ENCODE peak calls at places on chromosomes 12 and 14, in nine cellular contexts. V, N, L, P, Z, H, A, S and R are unnamed samples.

GRCh38 chr12:85029456-85029855 is 6.6 kb downstream of the TSPAN19 start:
- DNase-seq in S (no peak), N (no peak), P (no peak), L (peak), A (no peak), V (no peak), H (no peak), Z (no peak), R (peak)

GRCh38 chr14:60651051-60651935 is 2.0 kb upstream of the SIX1 start:
- DNase-seq in A (no peak), V (no peak), L (no peak), P (no peak), S (no peak), Z (no peak), N (no peak), H (no peak), R (no peak)

GRCh38 chr12:182381-182883 is 31.5 kb downstream of the SLC6A12 start:
- DNase-seq in N (peak), A (no peak), V (no peak), Z (no peak), P (peak), L (peak), S (no peak), H (peak), R (no peak)

GRCh38 chr12:84329933-84330332 is 582.7 kb downstream of the SLC6A15 start:
- DNase-seq in S (no peak), N (no peak), H (no peak), L (no peak), Z (no peak), V (no peak), A (no peak), P (no peak), R (no peak)

GRCh38 chr14:58272589-58273372 is 25.6 kb upstream of the ARID4A start:
- DNase-seq in H (peak), A (no peak), S (no peak), P (no peak), L (no peak), N (no peak), V (no peak), Z (no peak), R (no peak)

GRCh38 chr14:96999654-97000155 is 202.5 kb downstream of the VRK1 start:
- DNase-seq in V (no peak), S (peak), H (no peak), L (no peak), N (no peak), Z (no peak), P (no peak), A (peak), R (no peak)

GRCh38 chr12:25069221-25069620 is 120.3 kb upstream of the BCAT1 start:
- DNase-seq in Z (no peak), P (no peak), A (no peak), N (no peak), V (no peak), S (no peak), L (no peak), H (no peak), R (no peak)

GRCh38 chr14:42140831-42141279 is 534.2 kb downstream of the LRFN5 start:
- DNase-seq in N (no peak), L (peak), A (no peak), P (no peak), V (no peak), H (no peak), S (no peak), Z (no peak), R (no peak)

GRCh38 chr14:89359477-89360222 is 57.4 kb downstream of the FOXN3 start:
- DNase-seq in H (no peak), S (no peak), P (no peak), N (peak), V (peak), A (no peak), L (no peak), Z (no peak), R (no peak)

GRCh38 chr14:69711065-69711464 is 55.9 kb upstream of the SRSF5 start:
- DNase-seq in A (no peak), S (no peak), L (no peak), V (peak), Z (peak), H (peak), N (peak), P (no peak), R (no peak)

GRCh38 chr14:69711471-69712216 is 55.3 kb upstream of the SRSF5 start:
- DNase-seq in V (peak), H (peak), A (no peak), N (peak), L (no peak), Z (peak), P (no peak), S (no peak), R (no peak)

GRCh38 chr14:69710378-69710777 is 56.6 kb upstream of the SRSF5 start:
- DNase-seq in A (no peak), Z (no peak), V (no peak), L (no peak), H (no peak), P (no peak), N (no peak), S (no peak), R (no peak)

GRCh38 chr14:69708049-69708448 is 58.9 kb upstream of the SRSF5 start:
- DNase-seq in S (no peak), P (no peak), V (no peak), L (no peak), A (no peak), H (no peak), N (no peak), Z (no peak), R (no peak)

GRCh38 chr14:69708586-69709169 is 58.3 kb upstream of the SRSF5 start:
- DNase-seq in V (no peak), A (no peak), H (no peak), S (peak), L (no peak), P (no peak), Z (peak), N (no peak), R (no peak)
- TF ChIP-seq CTCF in V (no peak), A (no peak), H (peak), S (peak), L (no peak), P (peak), Z (no peak), N (no peak), R (peak)

DNA sequence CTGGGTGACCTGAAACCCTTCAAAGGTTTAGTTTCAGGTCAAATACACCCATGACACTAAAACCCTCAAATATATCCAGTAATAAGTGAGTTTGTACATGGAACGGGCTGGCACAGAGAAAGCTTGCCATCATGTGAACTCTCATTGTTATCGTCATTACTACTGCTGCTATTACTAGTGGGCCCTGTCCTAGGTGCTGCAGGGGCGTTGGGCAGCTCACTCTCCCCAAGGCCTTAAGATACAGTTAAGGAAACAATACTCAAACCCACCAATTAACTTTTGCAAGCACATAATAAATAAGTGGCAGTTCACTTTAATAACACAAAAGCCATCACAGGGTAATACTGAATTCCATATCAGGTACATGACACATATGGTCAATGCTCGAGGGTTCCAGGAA is 71.3 kb downstream of the SPTB start:
- DNase-seq in N (no peak), H (no peak), Z (no peak), V (no peak), A (no peak), S (no peak), L (no peak), P (no peak), R (no peak)
- TF ChIP-seq CTCF in N (no peak), H (no peak), Z (no peak), V (no peak), A (no peak), S (no peak), L (no peak), P (no peak), R (no peak)

GRCh38 chr12:6056406-6057211 is 67.9 kb downstream of the VWF start:
- DNase-seq in P (no peak), H (no peak), N (no peak), L (no peak), V (no peak), A (no peak), S (peak), Z (no peak), R (no peak)
- TF ChIP-seq CTCF in P (no peak), H (peak), N (no peak), L (no peak), V (no peak), A (no peak), S (peak), Z (peak), R (peak)

GRCh38 chr12:3667485-3667884 is 85.4 kb downstream of the CRACR2A start:
- DNase-seq in A (no peak), H (no peak), P (no peak), N (no peak), L (no peak), S (no peak), Z (no peak), V (no peak), R (no peak)
- TF ChIP-seq CTCF in A (no peak), H (no peak), P (no peak), N (no peak), L (no peak), S (no peak), Z (no peak), V (no peak), R (no peak)

GRCh38 chr12:76455582-76456345 is 103.8 kb downstream of the OSBPL8 start:
- DNase-seq in S (peak), V (no peak), P (peak), H (no peak), Z (no peak), N (no peak), L (peak), A (peak), R (peak)
- TF ChIP-seq CTCF in S (peak), V (peak), P (peak), H (peak), Z (peak), N (peak), L (peak), A (peak), R (peak)

GRCh38 chr14:106842687-106843086 is 1316.3 kb downstream of the TMEM121 start:
- DNase-seq in V (no peak), P (no peak), A (no peak), H (no peak), S (no peak), L (no peak), Z (no peak), N (no peak), R (no peak)
- TF ChIP-seq CTCF in V (no peak), P (peak), A (peak), H (peak), S (peak), L (no peak), Z (peak), N (no peak), R (peak)

GRCh38 chr12:47068539-47068938 is 10.9 kb upstream of the PCED1B start:
- DNase-seq in N (no peak), L (no peak), A (no peak), H (no peak), S (no peak), P (no peak), Z (no peak), V (no peak), R (no peak)

GRCh38 chr12:47073951-47074350 is 5.5 kb upstream of the PCED1B start:
- DNase-seq in L (no peak), S (no peak), N (no peak), H (no peak), Z (no peak), A (no peak), P (no peak), V (no peak), R (no peak)

GRCh38 chr12:47067778-47068431 is 11.5 kb upstream of the PCED1B start:
- DNase-seq in V (no peak), L (no peak), H (no peak), A (no peak), S (no peak), Z (no peak), P (no peak), N (no peak), R (no peak)

GRCh38 chr12:47074757-47075156 is 4.7 kb upstream of the PCED1B start:
- DNase-seq in H (no peak), Z (no peak), V (no peak), L (no peak), S (no peak), A (no peak), P (no peak), N (no peak), R (no peak)

GRCh38 chr12:47071241-47071852 is 8.1 kb upstream of the PCED1B start:
- DNase-seq in N (no peak), A (no peak), S (no peak), P (no peak), V (no peak), Z (no peak), L (no peak), H (no peak), R (peak)
- TF ChIP-seq CTCF in N (peak), A (peak), S (peak), P (peak), V (peak), Z (peak), L (peak), H (peak), R (peak)

GRCh38 chr12:1591029-1591428 is 3.4 kb downstream of the FBXL14 start:
- DNase-seq in P (peak), V (no peak), Z (no peak), A (no peak), L (peak), S (no peak), N (no peak), H (no peak), R (peak)
- TF ChIP-seq CTCF in P (no peak), V (no peak), Z (no peak), A (no peak), L (no peak), S (no peak), N (no peak), H (no peak), R (no peak)

DNA sequence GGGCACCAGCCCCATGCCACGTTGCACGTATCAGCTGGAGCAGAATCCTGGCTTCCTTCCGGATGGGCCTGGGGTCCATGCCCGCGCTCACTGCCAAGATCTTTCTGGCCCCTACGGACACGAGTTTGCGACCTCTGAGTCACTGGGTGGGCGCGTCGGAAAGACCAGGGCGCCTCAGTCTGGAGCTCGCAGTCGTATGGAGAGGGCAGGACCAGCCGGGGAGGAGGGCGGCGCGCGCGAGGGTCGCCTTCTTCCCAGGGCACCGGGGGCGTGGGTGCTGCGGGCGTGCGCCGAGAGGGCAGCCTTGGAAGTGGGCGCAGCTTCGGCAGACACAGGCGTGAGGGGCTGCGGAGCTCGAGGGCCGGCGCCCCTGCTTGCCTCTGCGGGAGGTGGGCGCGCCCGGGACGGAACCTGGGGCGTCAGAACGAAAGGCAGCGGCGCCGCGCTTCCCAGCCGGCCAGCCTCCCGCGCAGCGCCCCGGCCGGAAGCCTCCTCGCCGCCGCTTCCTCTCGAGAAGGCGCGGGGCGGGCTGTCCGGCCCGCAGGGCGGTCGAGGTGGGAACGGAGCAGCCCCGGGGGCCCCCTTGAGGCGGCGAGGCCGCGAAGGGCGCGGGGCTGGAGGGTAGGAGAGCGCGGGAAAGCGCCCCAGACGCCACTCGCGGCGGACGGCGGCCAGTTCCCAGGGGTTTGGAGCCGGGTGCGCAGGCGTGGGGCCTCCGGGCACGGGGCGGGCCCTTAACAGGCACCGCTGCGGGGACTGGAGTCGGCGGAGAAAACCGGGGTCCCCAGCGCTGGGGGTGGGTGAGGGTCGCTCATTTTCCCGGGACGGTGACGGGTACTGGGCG is at the start of gene ARL6IP4:
- DNase-seq in H (peak), N (peak), Z (peak), V (no peak), L (peak), P (peak), S (peak), A (peak), R (peak)
- TF ChIP-seq CTCF in H (no peak), N (no peak), Z (no peak), V (no peak), L (no peak), P (no peak), S (no peak), A (no peak), R (no peak)